ENCODE peak calls at places on chromosome 22, in six cellular contexts. N is EH; A is RPMI8226; O is SJSA1; X is left kidney; R is CD4-positive, alpha-beta T cell. J is an unnamed sample.

GRCh38 chr22:34001701-34002466 is 81.6 kb upstream of the LARGE1 start:
- DNase-seq in N (no peak), A (no peak), O (no peak), X (no peak), R (no peak), J (no peak)

GRCh38 chr22:36077261-36077660 is 48.6 kb upstream of the RBFOX2 start:
- DNase-seq in N (peak), A (no peak), O (no peak), X (no peak), R (no peak), J (peak)

GRCh38 chr22:30117256-30117655 is 37.0 kb downstream of the HORMAD2 start:
- DNase-seq in N (no peak), A (no peak), O (no peak), X (no peak), R (no peak), J (no peak)

GRCh38 chr22:49241174-49241851 is 586.4 kb downstream of the BRD1 start:
- DNase-seq in N (no peak), A (no peak), O (no peak), X (no peak), R (no peak), J (no peak)

GRCh38 chr22:19059481-19060278 is 62.5 kb downstream of the DGCR2 start:
- DNase-seq in N (no peak), A (no peak), O (no peak), X (no peak), R (no peak), J (no peak)

GRCh38 chr22:50520826-50521453 is 4.5 kb downstream of the SCO2 start:
- DNase-seq in N (no peak), A (no peak), O (no peak), X (no peak), R (no peak), J (no peak)

GRCh38 chr22:31284756-31285155 is 7.5 kb downstream of the PIK3IP1 start:
- DNase-seq in N (no peak), A (no peak), O (no peak), X (no peak), R (no peak), J (no peak)

GRCh38 chr22:38959574-38959973 is 2.2 kb downstream of the APOBEC3A start:
- DNase-seq in N (no peak), A (no peak), O (no peak), X (no peak), R (no peak), J (no peak)

GRCh38 chr22:47127441-47127871 is 365.0 kb downstream of the TBC1D22A start:
- DNase-seq in N (no peak), A (no peak), O (no peak), X (no peak), R (no peak), J (no peak)

GRCh38 chr22:48748860-48749554 is 1078.7 kb downstream of the BRD1 start:
- DNase-seq in N (no peak), A (no peak), O (peak), X (no peak), R (no peak), J (no peak)

GRCh38 chr22:47373648-47374272 is 611.3 kb downstream of the TBC1D22A start:
- DNase-seq in N (no peak), A (no peak), O (no peak), X (no peak), R (no peak), J (no peak)

GRCh38 chr22:27576413-27576812 is 225.1 kb downstream of the MN1 start:
- DNase-seq in N (no peak), A (no peak), O (no peak), X (no peak), R (no peak), J (no peak)

GRCh38 chr22:50434849-50435700 is 39.8 kb downstream of the SBF1 start:
- DNase-seq in N (no peak), A (no peak), O (peak), X (no peak), R (no peak), J (no peak)

GRCh38 chr22:22368516-22368915 is 123.9 kb downstream of the VPREB1 start:
- DNase-seq in N (no peak), A (no peak), O (peak), X (no peak), R (no peak), J (no peak)

GRCh38 chr22:35910013-35910860 is 118.4 kb downstream of the RBFOX2 start:
- DNase-seq in N (peak), A (no peak), O (no peak), X (no peak), R (no peak), J (peak)

GRCh38 chr22:32804823-32805585 is 3.5 kb downstream of the TIMP3 start:
- DNase-seq in N (no peak), A (no peak), O (no peak), X (peak), R (no peak), J (no peak)

GRCh38 chr22:36331912-36332622 is 55.7 kb downstream of the MYH9 start:
- DNase-seq in N (peak), A (peak), O (peak), X (peak), R (peak), J (peak)

GRCh38 chr22:43946391-43946680 is 8.9 kb upstream of the SAMM50 start:
- DNase-seq in N (peak), A (no peak), O (no peak), X (peak), R (no peak), J (no peak)

GRCh38 chr22:49349181-49349835 is 478.4 kb downstream of the BRD1 start:
- DNase-seq in N (no peak), A (no peak), O (no peak), X (no peak), R (no peak), J (no peak)

GRCh38 chr22:30444632-30445437 is 19.3 kb downstream of the MTFP1 start:
- DNase-seq in N (peak), A (peak), O (no peak), X (peak), R (no peak), J (peak)

GRCh38 chr22:40533712-40534378 is 102.7 kb downstream of the MRTFA start:
- DNase-seq in N (peak), A (peak), O (no peak), X (peak), R (peak), J (peak)

GRCh38 chr22:39275814-39276443 is 31.1 kb upstream of the PDGFB start:
- DNase-seq in N (no peak), A (peak), O (no peak), X (no peak), R (no peak), J (no peak)

GRCh38 chr22:47587361-47587760 is 824.9 kb downstream of the TBC1D22A start:
- DNase-seq in N (no peak), A (no peak), O (no peak), X (no peak), R (no peak), J (no peak)

GRCh38 chr22:41348964-41349484 is 32.7 kb upstream of the TEF start:
- DNase-seq in N (no peak), A (no peak), O (no peak), X (no peak), R (no peak), J (no peak)

GRCh38 chr22:41308544-41308947 is 7.2 kb downstream of the ZC3H7B start:
- DNase-seq in N (no peak), A (no peak), O (no peak), X (peak), R (no peak), J (peak)

GRCh38 chr22:49458708-49459099 is 369.0 kb downstream of the BRD1 start:
- DNase-seq in N (no peak), A (no peak), O (no peak), X (no peak), R (no peak), J (no peak)

GRCh38 chr22:20205964-20206708 is 55.3 kb upstream of the CCDC188 start:
- DNase-seq in N (peak), A (peak), O (peak), X (peak), R (peak), J (peak)

GRCh38 chr22:49617866-49618688 is 209.6 kb downstream of the BRD1 start:
- DNase-seq in N (no peak), A (no peak), O (no peak), X (no peak), R (no peak), J (no peak)

GRCh38 chr22:48828688-48829087 is 999.0 kb downstream of the BRD1 start:
- DNase-seq in N (no peak), A (no peak), O (no peak), X (no peak), R (no peak), J (no peak)

GRCh38 chr22:36998620-36999351 is 20.5 kb downstream of the TST start:
- DNase-seq in N (peak), A (no peak), O (no peak), X (no peak), R (no peak), J (no peak)

GRCh38 chr22:39183991-39184585 is 31.6 kb upstream of the CBX7 start:
- DNase-seq in N (peak), A (no peak), O (no peak), X (peak), R (no peak), J (peak)

GRCh38 chr22:40749829-40750228 is 69.3 kb downstream of the SLC25A17 start:
- DNase-seq in N (no peak), A (no peak), O (no peak), X (no peak), R (no peak), J (no peak)

GRCh38 chr22:27786253-27786898 is 15.2 kb downstream of the MN1 start:
- DNase-seq in N (no peak), A (no peak), O (no peak), X (no peak), R (no peak), J (no peak)

GRCh38 chr22:44567846-44568493 is 69.9 kb upstream of the RTL6 start:
- DNase-seq in N (peak), A (peak), O (no peak), X (peak), R (peak), J (peak)

GRCh38 chr22:26038365-26038764 is 130.9 kb upstream of the SEZ6L start:
- DNase-seq in N (no peak), A (no peak), O (no peak), X (peak), R (no peak), J (no peak)

GRCh38 chr22:31948002-31948401 is 3.7 kb downstream of the YWHAH start:
- DNase-seq in N (no peak), A (no peak), O (no peak), X (no peak), R (no peak), J (no peak)

J was measured in AG10803.